ENCODE peak calls at places on chromosomes 1 and 21, in seven cellular contexts. One of them, this sample, is unnamed. For H3K4me1, the result is how much of the 10 kb centered on the place peaks cover.

GRCh38 chr21:27143476-27143875 is 176.6 kb upstream of the ADAMTS5 start:
- DNase-seq in transverse colon: no peak
- DNase-seq in CD8-positive, alpha-beta memory T cell: no peak
- DNase-seq in lung: no peak
- DNase-seq in pancreas: no peak
- DNase-seq in mesendoderm: no peak
- DNase-seq in uterus: no peak
- DNase-seq in this sample: no peak

GRCh38 chr1:7223334-7224080 is 438.3 kb downstream of the CAMTA1 start:
- DNase-seq in transverse colon: no peak
- DNase-seq in CD8-positive, alpha-beta memory T cell: no peak
- DNase-seq in lung: no peak
- DNase-seq in pancreas: no peak
- DNase-seq in mesendoderm: no peak
- DNase-seq in uterus: no peak
- DNase-seq in this sample: no peak

GRCh38 chr21:14454642-14455009 is 71.7 kb upstream of the HSPA13 start:
- DNase-seq in transverse colon: no peak
- DNase-seq in CD8-positive, alpha-beta memory T cell: no peak
- DNase-seq in lung: no peak
- DNase-seq in pancreas: no peak
- DNase-seq in mesendoderm: no peak
- DNase-seq in uterus: no peak
- DNase-seq in this sample: no peak

GRCh38 chr1:32500387-32501209 is 35.7 kb downstream of the ZBTB8B start:
- DNase-seq in transverse colon: peak
- DNase-seq in CD8-positive, alpha-beta memory T cell: no peak
- DNase-seq in lung: peak
- DNase-seq in pancreas: peak
- DNase-seq in mesendoderm: peak
- DNase-seq in uterus: peak
- DNase-seq in this sample: peak

GRCh38 chr1:224929335-224930237 is at the start of gene DNAH14:
- DNase-seq in transverse colon: peak
- DNase-seq in CD8-positive, alpha-beta memory T cell: no peak
- DNase-seq in lung: peak
- DNase-seq in pancreas: peak
- DNase-seq in mesendoderm: peak
- DNase-seq in uterus: peak
- DNase-seq in this sample: no peak

GRCh38 chr1:235831148-235831547 is 35.6 kb downstream of the LYST start:
- DNase-seq in transverse colon: no peak
- DNase-seq in CD8-positive, alpha-beta memory T cell: no peak
- DNase-seq in lung: no peak
- DNase-seq in pancreas: no peak
- DNase-seq in mesendoderm: no peak
- DNase-seq in uterus: no peak
- DNase-seq in this sample: no peak

GRCh38 chr1:19046972-19047371 is 90.5 kb upstream of the IFFO2 start:
- DNase-seq in transverse colon: no peak
- DNase-seq in CD8-positive, alpha-beta memory T cell: no peak
- DNase-seq in lung: no peak
- DNase-seq in pancreas: peak
- DNase-seq in mesendoderm: no peak
- DNase-seq in uterus: no peak
- DNase-seq in this sample: no peak

GRCh38 chr1:8154621-8155052 is 128.5 kb upstream of the ERRFI1 start:
- DNase-seq in transverse colon: no peak
- DNase-seq in CD8-positive, alpha-beta memory T cell: no peak
- DNase-seq in lung: no peak
- DNase-seq in pancreas: no peak
- DNase-seq in mesendoderm: no peak
- DNase-seq in uterus: no peak
- DNase-seq in this sample: no peak

GRCh38 chr1:58249729-58250586 is 296.6 kb downstream of the OMA1 start:
- DNase-seq in transverse colon: no peak
- DNase-seq in CD8-positive, alpha-beta memory T cell: no peak
- DNase-seq in lung: no peak
- DNase-seq in pancreas: no peak
- DNase-seq in mesendoderm: peak
- DNase-seq in uterus: peak
- DNase-seq in this sample: no peak

GRCh38 chr1:7930547-7931445 is 9.8 kb downstream of the TNFRSF9 start:
- DNase-seq in transverse colon: no peak
- DNase-seq in CD8-positive, alpha-beta memory T cell: no peak
- DNase-seq in lung: no peak
- DNase-seq in pancreas: no peak
- DNase-seq in mesendoderm: no peak
- DNase-seq in uterus: no peak
- DNase-seq in this sample: peak

GRCh38 chr1:9282436-9282955 is 10.2 kb upstream of the SPSB1 start:
- DNase-seq in transverse colon: no peak
- DNase-seq in CD8-positive, alpha-beta memory T cell: no peak
- DNase-seq in lung: no peak
- DNase-seq in pancreas: no peak
- DNase-seq in mesendoderm: no peak
- DNase-seq in uterus: no peak
- DNase-seq in this sample: no peak

GRCh38 chr1:155834296-155834926 is 22.6 kb downstream of the GON4L start:
- DNase-seq in transverse colon: no peak
- DNase-seq in CD8-positive, alpha-beta memory T cell: no peak
- DNase-seq in lung: no peak
- DNase-seq in pancreas: no peak
- DNase-seq in mesendoderm: peak
- DNase-seq in uterus: no peak
- DNase-seq in this sample: no peak

GRCh38 chr1:111201275-111202090 is 1.0 kb upstream of the DENND2D start:
- DNase-seq in transverse colon: no peak
- DNase-seq in CD8-positive, alpha-beta memory T cell: no peak
- DNase-seq in lung: no peak
- DNase-seq in pancreas: no peak
- DNase-seq in mesendoderm: no peak
- DNase-seq in uterus: no peak
- DNase-seq in this sample: no peak

GRCh38 chr1:209593747-209594146 is 10.2 kb downstream of the CAMK1G start:
- DNase-seq in transverse colon: no peak
- DNase-seq in CD8-positive, alpha-beta memory T cell: no peak
- DNase-seq in lung: no peak
- DNase-seq in pancreas: no peak
- DNase-seq in mesendoderm: no peak
- DNase-seq in uterus: no peak
- DNase-seq in this sample: no peak

GRCh38 chr1:9437931-9438330 is 101.3 kb upstream of the SLC25A33 start:
- DNase-seq in transverse colon: peak
- DNase-seq in CD8-positive, alpha-beta memory T cell: no peak
- DNase-seq in lung: no peak
- DNase-seq in pancreas: peak
- DNase-seq in mesendoderm: peak
- DNase-seq in uterus: peak
- DNase-seq in this sample: no peak

GRCh38 chr1:154961207-154961496 is 430 bp downstream of the PYGO2 start:
- DNase-seq in transverse colon: no peak
- DNase-seq in CD8-positive, alpha-beta memory T cell: no peak
- DNase-seq in lung: peak
- DNase-seq in pancreas: no peak
- DNase-seq in mesendoderm: peak
- DNase-seq in uterus: no peak
- DNase-seq in this sample: no peak

GRCh38 chr1:111559736-111560279 is 56.4 kb upstream of the ADORA3 start:
- DNase-seq in transverse colon: no peak
- DNase-seq in CD8-positive, alpha-beta memory T cell: no peak
- DNase-seq in lung: no peak
- DNase-seq in pancreas: no peak
- DNase-seq in mesendoderm: no peak
- DNase-seq in uterus: no peak
- DNase-seq in this sample: no peak

GRCh38 chr1:168368131-168368530 is 87.5 kb downstream of the TBX19 start:
- DNase-seq in transverse colon: no peak
- DNase-seq in CD8-positive, alpha-beta memory T cell: no peak
- DNase-seq in lung: no peak
- DNase-seq in pancreas: no peak
- DNase-seq in mesendoderm: no peak
- DNase-seq in uterus: no peak
- DNase-seq in this sample: no peak

GRCh38 chr1:229863651-229864545 is 203.1 kb upstream of the GALNT2 start:
- DNase-seq in transverse colon: no peak
- DNase-seq in CD8-positive, alpha-beta memory T cell: no peak
- DNase-seq in lung: no peak
- DNase-seq in pancreas: no peak
- DNase-seq in mesendoderm: no peak
- DNase-seq in uterus: no peak
- DNase-seq in this sample: no peak

GRCh38 chr1:15736035-15736665 is at the start of gene SLC25A34:
- DNase-seq in transverse colon: peak
- DNase-seq in CD8-positive, alpha-beta memory T cell: no peak
- DNase-seq in lung: peak
- DNase-seq in pancreas: peak
- DNase-seq in mesendoderm: no peak
- DNase-seq in uterus: no peak
- DNase-seq in this sample: no peak

GRCh38 chr21:41048141-41048540 is 119.8 kb upstream of the BACE2 start:
- DNase-seq in transverse colon: no peak
- DNase-seq in CD8-positive, alpha-beta memory T cell: no peak
- DNase-seq in lung: no peak
- DNase-seq in pancreas: no peak
- DNase-seq in mesendoderm: no peak
- DNase-seq in uterus: no peak
- DNase-seq in this sample: no peak

GRCh38 chr1:193260056-193260750 is 73.8 kb upstream of the B3GALT2 start:
- DNase-seq in transverse colon: no peak
- DNase-seq in CD8-positive, alpha-beta memory T cell: no peak
- DNase-seq in lung: no peak
- DNase-seq in pancreas: no peak
- DNase-seq in mesendoderm: no peak
- DNase-seq in uterus: no peak
- DNase-seq in this sample: no peak

GRCh38 chr1:204075116-204075636 is 2.3 kb downstream of the SOX13 start:
- DNase-seq in transverse colon: peak
- DNase-seq in CD8-positive, alpha-beta memory T cell: no peak
- DNase-seq in lung: no peak
- DNase-seq in pancreas: no peak
- DNase-seq in mesendoderm: peak
- DNase-seq in uterus: peak
- DNase-seq in this sample: no peak
- H3K4me1 ChIP-seq in transverse colon: half or more
- H3K4me1 ChIP-seq in CD8-positive, alpha-beta memory T cell: under half
- H3K4me1 ChIP-seq in lung: under half
- H3K4me1 ChIP-seq in pancreas: under half
- H3K4me1 ChIP-seq in mesendoderm: under half
- H3K4me1 ChIP-seq in uterus: under half
- H3K4me1 ChIP-seq in this sample: under half

GRCh38 chr1:116375884-116376733 is 3.1 kb downstream of the ATP1A1 start:
- DNase-seq in transverse colon: peak
- DNase-seq in CD8-positive, alpha-beta memory T cell: peak
- DNase-seq in lung: peak
- DNase-seq in pancreas: peak
- DNase-seq in mesendoderm: peak
- DNase-seq in uterus: peak
- DNase-seq in this sample: peak
- H3K4me1 ChIP-seq in transverse colon: half or more
- H3K4me1 ChIP-seq in CD8-positive, alpha-beta memory T cell: half or more
- H3K4me1 ChIP-seq in lung: under half
- H3K4me1 ChIP-seq in pancreas: half or more
- H3K4me1 ChIP-seq in mesendoderm: under half
- H3K4me1 ChIP-seq in uterus: under half
- H3K4me1 ChIP-seq in this sample: half or more

DNA sequence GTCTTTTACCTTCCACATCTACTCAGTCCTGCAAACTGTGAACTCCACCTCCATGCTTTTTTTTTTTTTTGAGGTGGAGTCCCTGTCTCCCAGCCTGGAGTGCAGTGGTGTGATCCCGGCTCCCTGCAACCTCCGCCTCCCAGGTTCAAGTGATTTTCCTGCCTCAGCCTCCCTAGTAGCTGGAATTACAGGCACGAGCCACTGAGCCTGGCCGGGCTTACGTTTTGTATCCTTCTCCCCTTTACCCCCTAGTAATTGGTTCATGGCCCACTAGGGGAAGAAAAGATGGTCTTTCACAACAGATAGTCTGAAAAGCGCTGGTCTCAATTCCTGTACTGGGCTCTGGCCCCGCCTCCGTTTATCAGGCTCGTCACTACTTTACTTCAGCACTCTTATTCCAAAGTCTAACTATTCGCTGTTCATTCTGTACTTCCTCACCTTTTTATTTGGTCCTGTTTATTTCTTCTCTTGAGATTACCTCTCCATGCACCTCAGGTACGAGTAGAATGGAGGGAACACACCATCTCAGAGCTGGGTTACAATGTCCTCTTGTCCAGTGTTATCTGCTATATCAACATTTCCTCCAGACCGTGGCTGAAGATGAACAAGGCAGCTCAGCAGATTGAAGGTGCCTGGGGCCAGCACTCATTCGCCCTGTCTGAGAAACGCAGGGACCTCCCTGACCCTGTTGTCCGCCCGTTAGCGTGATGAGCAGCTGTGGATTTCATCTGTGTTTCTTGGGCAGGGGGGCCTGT is 16.2 kb downstream of the CNST start:
- DNase-seq in transverse colon: peak
- DNase-seq in CD8-positive, alpha-beta memory T cell: no peak
- DNase-seq in lung: no peak
- DNase-seq in pancreas: no peak
- DNase-seq in mesendoderm: no peak
- DNase-seq in uterus: no peak
- DNase-seq in this sample: no peak
- H3K4me1 ChIP-seq in transverse colon: half or more
- H3K4me1 ChIP-seq in CD8-positive, alpha-beta memory T cell: half or more
- H3K4me1 ChIP-seq in lung: under half
- H3K4me1 ChIP-seq in pancreas: under half
- H3K4me1 ChIP-seq in mesendoderm: under half
- H3K4me1 ChIP-seq in uterus: under half
- H3K4me1 ChIP-seq in this sample: half or more

GRCh38 chr1:56958526-56958925 is 7.3 kb downstream of the C8B start:
- DNase-seq in transverse colon: no peak
- DNase-seq in CD8-positive, alpha-beta memory T cell: no peak
- DNase-seq in lung: no peak
- DNase-seq in pancreas: no peak
- DNase-seq in mesendoderm: peak
- DNase-seq in uterus: no peak
- DNase-seq in this sample: no peak
- H3K4me1 ChIP-seq in transverse colon: under half
- H3K4me1 ChIP-seq in CD8-positive, alpha-beta memory T cell: under half
- H3K4me1 ChIP-seq in lung: under half
- H3K4me1 ChIP-seq in pancreas: under half
- H3K4me1 ChIP-seq in mesendoderm: under half
- H3K4me1 ChIP-seq in uterus: under half
- H3K4me1 ChIP-seq in this sample: under half

DNA sequence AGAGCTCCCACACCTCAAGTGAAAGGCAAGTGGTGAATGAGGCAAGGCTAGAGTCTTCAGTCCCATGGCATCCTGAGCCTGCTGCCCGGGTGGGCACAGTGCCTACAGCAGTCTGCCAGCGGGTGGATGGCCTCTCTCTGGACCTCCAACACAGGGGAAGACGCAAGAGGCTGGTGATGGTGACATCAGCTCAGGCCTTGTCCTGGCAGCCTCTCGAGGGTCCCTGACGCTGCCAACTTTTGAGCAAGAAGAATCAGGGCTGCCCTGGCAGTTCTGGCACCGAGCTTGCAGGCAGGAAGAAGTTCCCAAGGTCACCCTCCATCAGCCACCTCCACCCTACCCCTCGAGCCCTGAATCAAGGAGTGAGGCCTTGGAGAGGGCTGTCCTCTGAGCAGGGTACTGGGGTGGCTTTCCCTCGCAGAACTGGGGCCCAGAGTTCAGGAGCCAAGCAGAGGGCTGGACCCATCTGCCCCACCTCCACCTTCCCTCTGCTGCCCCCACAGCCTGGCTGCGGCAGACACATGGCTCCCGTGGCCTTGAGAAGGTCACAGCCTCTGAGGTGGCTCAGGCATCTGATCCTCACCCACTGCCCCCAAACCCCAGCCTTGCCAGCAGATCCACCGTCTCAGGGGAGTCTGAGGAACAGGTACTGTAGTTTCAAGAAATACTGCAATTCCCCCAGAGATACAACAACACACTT is 5.8 kb downstream of the RAP1GAP start:
- DNase-seq in transverse colon: no peak
- DNase-seq in CD8-positive, alpha-beta memory T cell: no peak
- DNase-seq in lung: no peak
- DNase-seq in pancreas: peak
- DNase-seq in mesendoderm: no peak
- DNase-seq in uterus: no peak
- DNase-seq in this sample: no peak
- H3K4me1 ChIP-seq in transverse colon: under half
- H3K4me1 ChIP-seq in CD8-positive, alpha-beta memory T cell: under half
- H3K4me1 ChIP-seq in lung: under half
- H3K4me1 ChIP-seq in pancreas: under half
- H3K4me1 ChIP-seq in mesendoderm: under half
- H3K4me1 ChIP-seq in uterus: under half
- H3K4me1 ChIP-seq in this sample: under half